ENCODE peak calls at places on chromosomes 13 and 19, in five cellular contexts. K is A549; E is ELF-1; S is NCI-H82; X is CD8-positive, alpha-beta T cell. B is an unnamed sample.

GRCh38 chr13:85241045-85241444 is 558.2 kb downstream of the SLITRK6 start:
- DNase-seq in K (no peak), E (no peak), S (no peak), X (no peak), B (peak; percentile 7)

GRCh38 chr19:16113727-16114126 is 2.0 kb downstream of the RAB8A start:
- DNase-seq in K (no peak), E (no peak), S (peak; percentile 55), X (no peak), B (no peak)

GRCh38 chr19:40621966-40622772 is 21.0 kb downstream of the LTBP4 start:
- DNase-seq in K (no peak), E (no peak), S (no peak), X (no peak), B (no peak)

GRCh38 chr13:61685683-61686013 is 270.0 kb upstream of the PCDH20 start:
- DNase-seq in K (no peak), E (peak; percentile 34), S (peak; percentile 51), X (no peak), B (peak; percentile 5)

GRCh38 chr19:16073988-16074387 is 2.3 kb upstream of the TPM4 start:
- DNase-seq in K (no peak), E (no peak), S (no peak), X (no peak), B (no peak)

GRCh38 chr13:23021921-23022320 is 158.9 kb upstream of the SGCG start:
- DNase-seq in K (no peak), E (no peak), S (no peak), X (no peak), B (no peak)

GRCh38 chr13:48532146-48532472 is 771 bp downstream of the RCBTB2 start:
- DNase-seq in K (no peak), E (no peak), S (no peak), X (no peak), B (no peak)

GRCh38 chr19:31882709-31883108 is 462.7 kb upstream of the ZNF507 start:
- DNase-seq in K (no peak), E (no peak), S (peak; percentile 36), X (no peak), B (no peak)

GRCh38 chr19:51687791-51688664 is 5.1 kb upstream of the SPACA6 start:
- DNase-seq in K (peak; percentile 68), E (peak; percentile 83), S (peak; percentile 60), X (no peak), B (peak; percentile 93)

GRCh38 chr19:10417598-10418280 is 2.6 kb upstream of the PDE4A start:
- DNase-seq in K (no peak), E (peak; percentile 77), S (peak; percentile 49), X (no peak), B (no peak)

GRCh38 chr13:88031980-88032562 is 360.9 kb downstream of the SLITRK5 start:
- DNase-seq in K (no peak), E (no peak), S (no peak), X (no peak), B (no peak)

GRCh38 chr13:98488736-98489135 is 88.2 kb downstream of the STK24 start:
- DNase-seq in K (no peak), E (no peak), S (no peak), X (no peak), B (no peak)

GRCh38 chr19:29666634-29667389 is 1.6 kb downstream of the PLEKHF1 start:
- DNase-seq in K (no peak), E (peak; percentile 81), S (peak; percentile 65), X (peak; percentile 33), B (peak; percentile 69)

GRCh38 chr19:28836366-28836765 is 376.6 kb downstream of the UQCRFS1 start:
- DNase-seq in K (no peak), E (no peak), S (no peak), X (no peak), B (no peak)

GRCh38 chr13:77476456-77476855 is 59.0 kb upstream of the SCEL start:
- DNase-seq in K (no peak), E (no peak), S (no peak), X (no peak), B (no peak)

GRCh38 chr13:56558698-56559320 is 581.9 kb upstream of the PRR20A start:
- DNase-seq in K (no peak), E (no peak), S (no peak), X (no peak), B (no peak)

GRCh38 chr13:109074853-109075252 is 445.4 kb downstream of the MYO16 start:
- DNase-seq in K (no peak), E (no peak), S (no peak), X (no peak), B (no peak)

GRCh38 chr13:99176309-99177276 is 24.1 kb upstream of the UBAC2 start:
- DNase-seq in K (peak; percentile 57), E (peak; percentile 88), S (peak; percentile 91), X (peak; percentile 82), B (peak; percentile 42)

GRCh38 chr19:42069619-42070293 is at the start of gene GRIK5:
- DNase-seq in K (no peak), E (peak; percentile 26), S (peak; percentile 72), X (no peak), B (no peak)

GRCh38 chr13:113669231-113669870 is 2.3 kb downstream of the GRK1 start:
- DNase-seq in K (no peak), E (no peak), S (no peak), X (no peak), B (no peak)

GRCh38 chr19:19372656-19373416 is 32.6 kb upstream of the GATAD2A start:
- DNase-seq in K (peak; percentile 8), E (peak; percentile 78), S (peak; percentile 60), X (peak; percentile 37), B (peak; percentile 85)

GRCh38 chr13:50843256-50844043 is at the start of gene DLEU7:
- DNase-seq in K (no peak), E (peak; percentile 69), S (no peak), X (no peak), B (no peak)

GRCh38 chr13:109747524-109747923 is 38.9 kb downstream of the IRS2 start:
- DNase-seq in K (no peak), E (no peak), S (peak; percentile 53), X (no peak), B (no peak)

GRCh38 chr19:6271721-6272410 is 7.9 kb downstream of the MLLT1 start:
- DNase-seq in K (no peak), E (peak; percentile 79), S (no peak), X (no peak), B (peak; percentile 84)

GRCh38 chr19:35915508-35915907 is 7.4 kb upstream of the TYROBP start:
- DNase-seq in K (no peak), E (no peak), S (no peak), X (no peak), B (no peak)

GRCh38 chr19:46764817-46765291 is 18.6 kb upstream of the STRN4 start:
- DNase-seq in K (no peak), E (no peak), S (no peak), X (no peak), B (no peak)

GRCh38 chr19:40610396-40611064 is 9.4 kb downstream of the LTBP4 start:
- DNase-seq in K (no peak), E (no peak), S (no peak), X (peak; percentile 57), B (peak; percentile 64)

GRCh38 chr19:44869728-44870470 is 21.2 kb upstream of the TOMM40 start:
- DNase-seq in K (no peak), E (no peak), S (no peak), X (no peak), B (peak; percentile 90)

GRCh38 chr13:50911051-50911690 is 1.6 kb downstream of the RNASEH2B start:
- DNase-seq in K (no peak), E (no peak), S (peak; percentile 52), X (no peak), B (peak; percentile 31)

GRCh38 chr19:5466072-5466471 is 10.9 kb downstream of the ZNRF4 start:
- DNase-seq in K (no peak), E (no peak), S (no peak), X (no peak), B (no peak)